ENCODE peak calls at places on chromosome 10, in four cellular contexts. K is IMR-90, E is ascending aorta, I is skeletal muscle cell. D is an unnamed sample.

GRCh38 chr10:27285093-27285492 is 44.5 kb upstream of the ACBD5 start:
- DNase-seq in K (peak; percentile 2), I (no peak), E (no peak), D (no peak)

GRCh38 chr10:117159390-117159789 is 21.3 kb upstream of the VAX1 start:
- DNase-seq in K (no peak), E (no peak), I (no peak), D (no peak)

GRCh38 chr10:62059424-62059913 is 158.0 kb downstream of the ARID5B start:
- DNase-seq in E (no peak), K (no peak), I (no peak), D (no peak)

GRCh38 chr10:77544607-77545006 is 93.0 kb downstream of the KCNMA1 start:
- DNase-seq in I (no peak), K (no peak), E (no peak), D (no peak)

GRCh38 chr10:69179089-69179742 is 818 bp upstream of the SUPV3L1 start:
- DNase-seq in I (no peak), E (no peak), K (no peak), D (no peak)

GRCh38 chr10:88401671-88402347 is 181.3 kb downstream of the RNLS start:
- DNase-seq in K (peak; percentile 35), I (no peak), E (no peak), D (no peak)

GRCh38 chr10:60989400-60989876 is 45.5 kb upstream of the RHOBTB1 start:
- DNase-seq in E (no peak), K (no peak), I (no peak), D (no peak)

GRCh38 chr10:641149-642010 is 48.1 kb downstream of the DIP2C start:
- DNase-seq in K (no peak), E (no peak), I (no peak), D (no peak)

GRCh38 chr10:14860782-14861181 is 17.9 kb upstream of the SUV39H2 start:
- DNase-seq in E (no peak), K (no peak), I (no peak), D (no peak)

GRCh38 chr10:13661261-13661660 is 74.5 kb downstream of the PRPF18 start:
- DNase-seq in I (no peak), E (no peak), K (no peak), D (no peak)

GRCh38 chr10:113294868-113295267 is 258.0 kb upstream of the HABP2 start:
- DNase-seq in K (no peak), I (no peak), E (no peak), D (no peak)

GRCh38 chr10:70775679-70776454 is 9.3 kb downstream of the TBATA start:
- DNase-seq in E (peak; percentile 40), K (no peak), I (no peak), D (no peak)

GRCh38 chr10:79137826-79138225 is 69.1 kb downstream of the ZMIZ1 start:
- DNase-seq in K (peak; percentile 62), I (no peak), E (no peak), D (no peak)

GRCh38 chr10:32680803-32681557 is 235.0 kb downstream of the CCDC7 start:
- DNase-seq in E (no peak), K (no peak), I (no peak), D (no peak)

GRCh38 chr10:338176-339037 is 203.2 kb downstream of the ZMYND11 start:
- DNase-seq in K (peak; percentile 16), I (no peak), E (peak; percentile 73), D (no peak)

GRCh38 chr10:122143238-122143841 is 127.8 kb upstream of the BTBD16 start:
- DNase-seq in K (no peak), E (no peak), I (no peak), D (no peak)

GRCh38 chr10:122142652-122143237 is 128.4 kb upstream of the BTBD16 start:
- DNase-seq in K (no peak), E (no peak), I (no peak), D (no peak)

GRCh38 chr10:122140941-122141623 is 130.0 kb upstream of the BTBD16 start:
- DNase-seq in E (peak; percentile 99), K (peak; percentile 94), I (peak; percentile 85), D (peak; percentile 94)

GRCh38 chr10:122140477-122140902 is 130.6 kb upstream of the BTBD16 start:
- DNase-seq in I (no peak), K (peak; percentile 66), E (peak; percentile 79), D (no peak)

GRCh38 chr10:122141821-122142651 is 129.1 kb upstream of the BTBD16 start:
- DNase-seq in K (peak; percentile 63), E (peak; percentile 80), I (no peak), D (no peak)
- H3K4me3 ChIP-seq in K (no peak overlapping the region), E (no peak overlapping the region), I (no peak overlapping the region), D (no peak overlapping the region)

DNA sequence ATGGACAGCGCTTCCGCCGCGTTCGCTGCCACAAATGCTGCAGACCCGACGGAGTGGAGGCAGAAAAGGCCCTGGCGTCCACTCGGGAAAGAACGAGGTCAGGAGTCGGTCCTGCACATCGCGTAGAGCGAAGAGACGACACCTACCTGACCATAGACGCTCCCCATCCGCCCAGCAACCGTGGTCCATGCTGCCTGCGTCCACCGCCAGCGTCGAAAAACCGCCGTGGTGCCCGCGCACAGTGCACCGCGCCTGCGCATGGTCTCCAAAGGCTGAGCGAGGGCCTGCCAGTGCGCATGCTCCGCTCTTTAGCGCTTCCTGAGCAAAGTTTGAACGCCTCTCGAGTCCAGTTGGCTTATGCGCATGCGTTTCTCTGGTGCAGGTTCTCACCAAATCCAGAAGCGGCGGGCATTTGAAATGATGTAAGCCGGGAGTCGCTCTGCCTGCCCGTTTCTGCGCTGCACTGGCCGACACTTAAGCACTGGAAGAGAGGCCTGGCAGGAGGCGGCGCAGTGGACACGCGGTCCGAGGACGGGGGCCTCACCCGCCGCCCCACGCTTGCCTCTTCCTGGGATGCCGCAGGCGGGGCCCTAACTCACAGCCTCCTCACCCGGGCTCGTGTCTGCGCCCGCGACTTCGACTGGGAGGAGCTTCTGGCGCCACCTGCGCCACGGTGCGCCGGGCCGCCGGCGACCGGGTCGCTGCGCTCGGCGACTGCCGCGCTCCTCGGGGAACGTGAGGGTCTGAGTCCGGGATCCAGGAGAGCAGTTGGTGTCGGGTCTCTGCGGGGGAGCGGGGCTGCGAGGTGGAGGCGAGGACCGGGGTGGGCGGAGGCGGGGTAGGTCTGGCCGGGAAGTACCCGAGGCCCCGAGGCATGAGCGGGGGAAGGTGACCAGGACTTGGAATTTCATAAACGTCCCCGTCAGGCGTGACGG is at the start of gene FAM24B:
- DNase-seq in K (peak; percentile 98), E (peak; percentile 92), I (peak; percentile 91), D (peak; percentile 88)
- H3K4me3 ChIP-seq in K (peak within 1 kb of the TSS; percentile 78), E (peak within 1 kb of the TSS; percentile 54), I (peak within 1 kb of the TSS; percentile 72), D (peak within 1 kb of the TSS; percentile 73)

GRCh38 chr10:100656479-100656878 is 88.9 kb upstream of the PAX2 start:
- DNase-seq in E (no peak), K (no peak), I (no peak), D (no peak)

GRCh38 chr10:100658269-100658668 is 87.1 kb upstream of the PAX2 start:
- DNase-seq in I (no peak), E (no peak), K (no peak), D (no peak)

GRCh38 chr10:100653957-100654834 is 91.2 kb upstream of the PAX2 start:
- DNase-seq in I (no peak), E (no peak), K (no peak), D (no peak)

GRCh38 chr10:100654835-100655759 is 90.3 kb upstream of the PAX2 start:
- DNase-seq in E (no peak), I (no peak), K (no peak), D (no peak)

DNA sequence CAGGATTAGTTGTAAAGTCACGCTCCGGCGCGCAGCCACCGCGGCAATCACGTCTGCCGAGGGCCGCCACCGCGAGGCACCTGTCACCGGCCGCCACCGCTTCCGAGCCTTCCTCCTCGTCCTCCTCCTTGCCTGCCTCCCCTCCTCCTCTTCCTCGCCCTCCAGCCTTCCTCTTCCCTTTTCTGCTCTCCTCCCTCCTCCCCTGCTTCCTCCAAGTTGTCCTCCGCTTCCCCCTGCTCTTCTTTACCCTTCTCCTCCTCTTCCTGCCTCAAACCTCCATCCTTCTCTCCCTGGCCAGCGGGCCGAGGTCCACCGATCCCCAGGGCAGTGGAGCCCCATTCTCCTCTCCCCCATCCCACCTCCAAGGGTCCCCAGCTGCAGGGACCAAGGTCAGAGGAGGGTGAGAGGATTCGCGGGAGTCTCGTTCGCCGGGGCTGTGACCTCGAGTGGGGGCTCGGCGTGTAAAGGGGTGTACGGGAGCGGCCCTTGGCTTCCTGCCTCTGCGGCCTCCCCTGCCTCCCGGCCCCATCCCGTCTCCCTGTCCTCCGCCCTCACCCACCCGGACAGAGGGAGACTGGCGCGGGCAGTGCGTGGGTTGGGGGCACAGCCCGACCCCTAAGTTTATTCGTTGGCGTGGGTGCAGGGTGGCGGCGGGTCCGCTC is 89.5 kb upstream of the PAX2 start:
- DNase-seq in E (no peak), I (no peak), K (no peak), D (no peak)
- H3K4me3 ChIP-seq in E (no peak overlapping the region), I (peak overlapping the region; percentile 28), K (no peak overlapping the region), D (no peak overlapping the region)

GRCh38 chr10:110876788-110877187 is 5.1 kb downstream of the PDCD4 start:
- DNase-seq in I (no peak), K (no peak), E (no peak), D (no peak)
- H3K4me3 ChIP-seq in I (no peak overlapping the region), K (no peak overlapping the region), E (no peak overlapping the region), D (no peak overlapping the region)

GRCh38 chr10:86960863-86961434 is 2.5 kb downstream of the SNCG start:
- DNase-seq in I (no peak), E (peak; percentile 55), K (no peak), D (no peak)
- H3K4me3 ChIP-seq in I (no peak overlapping the region), E (no peak overlapping the region), K (no peak overlapping the region), D (no peak overlapping the region)

GRCh38 chr10:29846881-29847280 is 212.1 kb upstream of the SVIL start:
- DNase-seq in E (no peak), K (no peak), I (no peak), D (no peak)

GRCh38 chr10:29849886-29850285 is 209.5 kb downstream of the JCAD start:
- DNase-seq in K (peak; percentile 61), I (no peak), E (no peak), D (no peak)

GRCh38 chr10:29850371-29850770 is 209.0 kb downstream of the JCAD start:
- DNase-seq in I (no peak), E (no peak), K (no peak), D (no peak)

GRCh38 chr10:29851241-29851640 is 208.1 kb downstream of the JCAD start:
- DNase-seq in E (no peak), K (no peak), I (no peak), D (no peak)

DNA sequence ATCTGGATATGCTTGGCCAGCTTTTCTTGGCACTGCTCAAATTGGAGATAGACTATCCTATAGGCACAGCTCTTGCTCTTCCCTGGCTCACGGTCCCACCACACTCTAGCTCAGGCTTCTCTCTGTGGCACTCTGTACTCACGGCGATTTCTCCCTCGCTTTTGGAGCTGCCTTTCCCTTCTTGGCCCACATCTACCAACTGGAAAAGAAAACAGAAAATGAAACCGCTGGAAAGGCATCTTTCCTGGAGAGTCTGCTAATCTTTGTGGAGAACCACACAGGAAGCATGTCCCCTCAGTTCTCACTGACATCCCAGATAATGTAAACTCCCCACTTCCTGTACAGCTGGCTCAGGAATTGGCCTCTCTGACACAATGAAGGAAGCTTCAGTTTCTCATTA is 210.0 kb downstream of the JCAD start:
- DNase-seq in K (peak; percentile 95), E (no peak), I (peak; percentile 58), D (no peak)
- H3K4me3 ChIP-seq in K (peak overlapping the region; percentile 23), E (peak overlapping the region; percentile 28), I (peak overlapping the region; percentile 28), D (no peak overlapping the region)

DNA sequence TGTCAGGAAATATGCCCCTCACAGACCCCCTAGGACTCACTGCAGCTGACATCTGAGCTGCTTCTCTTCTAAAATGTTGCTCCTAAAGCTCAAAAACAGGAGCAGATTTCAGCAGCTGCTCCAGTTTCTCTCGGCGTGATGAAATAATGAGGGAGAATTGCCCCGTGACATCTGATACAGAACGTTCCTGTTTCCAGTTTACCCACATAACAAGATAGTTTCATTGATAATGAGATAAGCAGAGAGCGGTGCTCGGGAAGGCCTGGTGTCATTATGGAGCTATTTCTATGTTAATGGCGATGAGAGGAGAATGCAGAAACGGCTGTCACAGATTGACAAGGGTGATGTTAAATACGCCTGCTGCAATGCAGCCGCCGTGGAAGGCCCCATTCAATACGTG is 214.7 kb downstream of the CCSER2 start:
- DNase-seq in K (no peak), I (no peak), E (no peak), D (no peak)
- H3K4me3 ChIP-seq in K (no peak overlapping the region), I (no peak overlapping the region), E (no peak overlapping the region), D (no peak overlapping the region)

D was measured in tibial nerve.